ENCODE peak calls at places on chromosome 22, in four cellular contexts. L is GM12891, O is GM12878, D is K562. S is an unnamed sample.

GRCh38 chr22:48673806-48674500 is 1153.7 kb downstream of the BRD1 start:
- DNase-seq in D (no peak), L (no peak), O (no peak), S (no peak)

GRCh38 chr22:48098243-48098935 is 1335.9 kb downstream of the TBC1D22A start:
- DNase-seq in D (no peak), O (peak), L (peak), S (peak)

GRCh38 chr22:38881464-38881871 is 9.5 kb upstream of the CBX6 start:
- DNase-seq in O (no peak), D (no peak), L (no peak), S (no peak)

GRCh38 chr22:29312218-29313125 is 3.0 kb downstream of the RASL10A start:
- DNase-seq in O (no peak), D (no peak), L (peak), S (no peak)

GRCh38 chr22:23849009-23850006 is 8.4 kb upstream of the SLC2A11 start:
- DNase-seq in O (no peak), L (peak), D (peak), S (peak)

GRCh38 chr22:24146791-24147353 is 34.4 kb upstream of the SUSD2 start:
- DNase-seq in D (no peak), O (no peak), L (no peak), S (peak)

GRCh38 chr22:31556627-31557203 is 60.4 kb downstream of the SFI1 start:
- DNase-seq in D (no peak), O (no peak), L (no peak), S (peak)

GRCh38 chr22:32217465-32217864 is 12.6 kb upstream of the RFPL2 start:
- DNase-seq in D (no peak), O (no peak), L (no peak), S (no peak)

GRCh38 chr22:26436903-26437515 is 7.9 kb downstream of the ASPHD2 start:
- DNase-seq in D (no peak), O (no peak), L (no peak), S (no peak)

GRCh38 chr22:32000171-32000570 is 42.9 kb upstream of the SLC5A1 start:
- DNase-seq in D (no peak), L (no peak), O (no peak), S (no peak)

GRCh38 chr22:35930933-35931332 is 97.7 kb downstream of the RBFOX2 start:
- DNase-seq in D (peak), O (peak), L (peak), S (no peak)

GRCh38 chr22:37260939-37261338 is 16.9 kb upstream of the RAC2 start:
- DNase-seq in O (no peak), D (peak), L (no peak), S (no peak)

GRCh38 chr22:26359156-26359555 is 69.9 kb upstream of the ASPHD2 start:
- DNase-seq in L (no peak), O (no peak), D (no peak), S (no peak)

GRCh38 chr22:36741968-36742367 is 34.0 kb downstream of the IFT27 start:
- DNase-seq in O (no peak), L (no peak), D (no peak), S (no peak)

GRCh38 chr22:42919199-42919598 is 62.1 kb upstream of the ARFGAP3 start:
- DNase-seq in L (no peak), O (no peak), D (no peak), S (no peak)

GRCh38 chr22:38707346-38707745 is 1.6 kb downstream of the GTPBP1 start:
- DNase-seq in L (no peak), O (no peak), D (no peak), S (no peak)

GRCh38 chr22:36764641-36765040 is 11.3 kb downstream of the IFT27 start:
- DNase-seq in O (no peak), L (no peak), D (no peak), S (no peak)

GRCh38 chr22:38959574-38959973 is 2.2 kb downstream of the APOBEC3A start:
- DNase-seq in D (no peak), L (no peak), O (no peak), S (no peak)

GRCh38 chr22:50722716-50723428 is 15.1 kb upstream of the ACR start:
- DNase-seq in L (no peak), O (no peak), D (no peak), S (no peak)

GRCh38 chr22:35630891-35631290 is 13.8 kb upstream of the MB start:
- DNase-seq in D (no peak), L (no peak), O (no peak), S (no peak)

GRCh38 chr22:48369789-48370507 is 1457.7 kb downstream of the BRD1 start:
- DNase-seq in O (no peak), L (no peak), D (no peak), S (no peak)

GRCh38 chr22:35065796-35066218 is at the start of gene ISX:
- DNase-seq in O (no peak), L (no peak), D (peak), S (no peak)

GRCh38 chr22:41048791-41049717 is 43.3 kb upstream of the EP300 start:
- DNase-seq in O (no peak), L (no peak), D (peak), S (no peak)

GRCh38 chr22:41050873-41051272 is 41.5 kb upstream of the EP300 start:
- DNase-seq in D (no peak), O (no peak), L (no peak), S (no peak)

GRCh38 chr22:41047741-41048140 is 44.7 kb upstream of the EP300 start:
- DNase-seq in D (no peak), O (no peak), L (no peak), S (no peak)

GRCh38 chr22:41057076-41057475 is 35.3 kb upstream of the EP300 start:
- DNase-seq in O (no peak), L (no peak), D (no peak), S (no peak)

GRCh38 chr22:41052661-41053490 is 39.5 kb upstream of the EP300 start:
- DNase-seq in D (no peak), L (no peak), O (no peak), S (no peak)
- TF ChIP-seq SPI1 in D (no peak), L (no peak), O (no peak), S (no peak)

GRCh38 chr22:46390652-46391301 is 55.3 kb downstream of the TRMU start:
- DNase-seq in L (no peak), D (peak), O (no peak), S (no peak)
- TF ChIP-seq SPI1 in L (no peak), D (no peak), O (no peak), S (no peak)

DNA sequence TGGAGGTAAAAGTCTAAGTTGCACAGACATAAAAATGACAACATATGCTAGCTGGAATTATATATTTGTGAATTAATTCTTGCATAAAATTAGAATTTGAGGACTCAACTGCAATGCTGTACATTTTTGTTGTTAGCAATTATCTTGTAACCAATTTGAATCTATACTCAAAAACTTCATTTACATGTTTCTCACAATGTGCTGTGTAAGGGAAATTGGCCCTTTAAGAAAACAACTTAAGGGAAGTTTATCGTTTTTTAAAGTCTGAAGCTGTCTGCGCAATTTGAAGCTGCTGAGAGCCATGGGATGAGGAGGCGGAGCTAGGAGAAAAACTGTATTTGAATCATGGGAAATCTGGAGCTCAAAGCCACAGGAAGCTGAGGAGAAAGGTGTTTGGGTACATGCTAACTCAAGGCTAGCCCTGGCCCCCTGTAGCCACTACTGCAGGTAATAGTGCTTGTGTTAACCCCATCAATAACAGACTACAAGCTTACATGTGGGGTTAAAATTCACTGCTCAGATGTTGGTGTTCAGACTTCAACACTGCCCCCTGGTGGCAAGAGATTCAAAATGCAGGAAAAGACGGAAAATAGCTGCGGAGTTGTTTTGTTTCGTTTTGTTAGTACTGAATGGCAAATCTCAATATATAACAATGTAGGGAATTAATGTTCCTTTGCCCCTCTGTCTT is 126.1 kb downstream of the BRD1 start:
- DNase-seq in D (peak), O (no peak), L (no peak), S (peak)
- TF ChIP-seq SPI1 in D (no peak), O (no peak), L (no peak), S (no peak)

DNA sequence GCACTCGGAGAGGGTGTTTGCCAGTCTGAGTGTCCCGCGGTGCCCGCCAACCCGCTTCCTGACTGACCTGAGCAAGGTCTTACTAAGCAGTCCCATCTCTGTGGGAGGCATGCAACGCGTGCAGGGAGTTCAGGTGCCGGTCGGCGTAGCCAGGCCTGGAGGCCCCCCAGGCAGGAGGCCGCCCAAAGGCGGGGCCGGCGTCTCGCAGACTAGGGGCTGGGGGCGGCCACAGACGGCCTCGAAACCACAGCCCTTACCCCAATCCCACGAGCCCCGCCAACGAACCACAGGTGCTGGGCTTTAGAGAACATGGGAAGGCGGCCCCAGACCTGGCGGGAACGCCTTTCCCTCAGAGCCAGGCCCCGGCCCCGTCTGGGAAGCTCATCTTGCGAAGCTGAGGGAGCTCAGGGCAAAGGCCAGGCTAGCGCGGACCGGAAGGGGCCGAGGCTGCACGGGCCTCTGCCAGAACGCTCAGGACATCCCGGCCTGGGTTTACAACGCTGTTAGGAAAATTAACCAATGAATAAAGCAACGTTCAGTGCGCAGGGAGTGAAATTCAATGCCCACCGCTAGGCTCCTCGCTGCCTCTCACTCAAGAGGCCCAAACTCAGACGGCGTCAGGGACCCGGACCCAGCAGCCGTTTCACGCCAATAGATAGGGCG is 2.1 kb upstream of the MTFP1 start:
- DNase-seq in L (no peak), D (peak), O (no peak), S (no peak)
- TF ChIP-seq SPI1 in L (no peak), D (no peak), O (no peak), S (no peak)

GRCh38 chr22:17842386-17842785 is 68.1 kb upstream of the BID start:
- DNase-seq in L (peak), D (no peak), O (no peak), S (peak)
- TF ChIP-seq SPI1 in L (no peak), D (no peak), O (no peak), S (no peak)

DNA sequence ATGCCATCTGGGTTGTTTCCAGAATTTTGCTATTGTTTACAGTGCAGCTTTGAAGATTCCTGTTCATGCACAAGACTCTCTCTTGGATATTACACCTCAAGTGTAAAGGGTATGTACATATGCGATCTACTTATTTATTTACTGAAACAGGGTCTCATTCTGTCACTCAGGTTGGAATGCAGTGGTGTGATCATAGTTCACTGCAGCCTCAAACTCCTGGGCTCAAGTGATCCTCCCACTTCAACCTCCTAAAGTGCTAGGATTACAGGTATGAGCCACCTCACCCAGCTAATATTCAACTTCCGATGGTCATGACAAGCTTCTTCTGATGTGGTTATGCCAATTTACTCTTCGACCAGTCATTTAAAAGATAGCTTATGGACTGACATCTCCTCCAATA is 158.1 kb upstream of the PITPNB start:
- DNase-seq in D (no peak), O (no peak), L (no peak), S (no peak)
- TF ChIP-seq SPI1 in D (no peak), O (no peak), L (no peak), S (no peak)

GRCh38 chr22:19569976-19570375 is 45.8 kb upstream of the CLDN5 start:
- DNase-seq in O (no peak), D (peak), L (no peak), S (no peak)
- TF ChIP-seq SPI1 in O (no peak), D (no peak), L (no peak), S (no peak)

GRCh38 chr22:44659140-44659539 is 42.9 kb upstream of the PRR5 start:
- DNase-seq in L (no peak), O (no peak), D (no peak), S (no peak)
- TF ChIP-seq SPI1 in L (no peak), O (no peak), D (no peak), S (no peak)

GRCh38 chr22:41458161-41458728 is 10.2 kb downstream of the PHF5A start:
- DNase-seq in L (no peak), D (no peak), O (no peak), S (no peak)
- TF ChIP-seq SPI1 in L (no peak), D (no peak), O (no peak), S (no peak)

DNA sequence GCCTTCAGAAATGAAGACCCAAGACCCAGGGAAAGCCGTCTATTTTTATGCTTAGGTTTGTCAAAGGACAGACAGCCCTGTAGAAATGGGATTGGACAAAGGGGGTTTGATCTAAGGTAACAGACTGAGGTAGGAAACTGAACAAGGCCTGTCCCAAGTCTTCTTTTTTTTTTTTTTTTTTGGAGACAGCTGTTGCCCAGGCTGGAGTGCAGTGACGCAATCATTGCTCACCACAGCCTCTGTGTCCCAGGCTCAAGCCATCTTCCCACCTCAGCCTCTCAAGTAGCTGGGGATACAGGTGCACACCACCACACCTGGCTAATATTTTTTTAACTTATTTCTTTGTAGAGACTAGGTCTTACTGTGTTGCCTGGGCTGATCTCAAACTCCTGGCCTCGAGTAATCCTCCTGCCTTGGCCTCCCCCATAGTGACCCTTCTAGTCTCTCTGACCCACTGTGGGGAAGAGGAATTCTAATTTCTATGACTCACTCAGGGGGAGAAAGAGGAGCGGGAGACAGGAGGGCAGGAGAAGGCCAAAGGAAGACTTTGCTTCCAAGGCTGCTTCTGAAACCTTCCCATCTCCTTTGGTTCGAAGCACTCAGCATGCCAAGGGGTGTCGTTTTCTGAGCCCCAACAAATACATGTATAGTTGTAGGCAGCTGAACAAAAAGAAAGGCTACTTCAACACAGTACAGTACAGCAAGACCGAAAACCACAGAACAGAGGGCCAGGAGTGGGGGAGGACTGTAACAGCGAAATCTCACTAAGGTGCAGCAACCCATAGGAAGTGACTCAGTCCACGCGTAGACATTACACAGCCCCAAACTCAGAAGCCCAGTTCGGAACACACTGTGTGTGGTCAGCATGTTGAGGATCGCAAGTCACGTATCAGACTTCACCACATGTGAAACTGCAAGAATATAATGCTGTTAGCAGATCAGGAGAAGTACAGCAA is 872 bp downstream of the TMA7B start:
- DNase-seq in L (peak), O (peak), D (peak), S (peak)
- TF ChIP-seq SPI1 in L (peak), O (peak), D (no peak), S (peak)